ENCODE peak calls at places on chromosomes 6 and 20, in ten cellular contexts. V, R, F, E, T, A, U, N, B and P are unnamed samples. For H3K27me3 and H3K36me3, the result is how much of the 10 kb centered on the place peaks cover.

GRCh38 chr6:121826156-121826810 is 390.8 kb downstream of the GJA1 start:
- DNase-seq in V (peak), R (no peak), F (no peak), E (peak), T (peak), A (peak), U (no peak), N (peak), B (no peak), P (no peak)

GRCh38 chr6:166435574-166435973 is 52.8 kb upstream of the MPC1 start:
- DNase-seq in V (no peak), R (peak), F (no peak), E (no peak), T (no peak), A (no peak), U (peak), N (no peak), B (peak), P (no peak)

GRCh38 chr6:100803264-100803663 is 77.9 kb downstream of the ASCC3 start:
- DNase-seq in V (no peak), R (no peak), F (no peak), E (no peak), T (no peak), A (peak), U (no peak), N (no peak), B (no peak), P (no peak)

GRCh38 chr6:125104425-125104824 is 49.1 kb upstream of the TPD52L1 start:
- DNase-seq in V (peak), R (no peak), F (no peak), E (no peak), T (peak), A (no peak), U (no peak), N (peak), B (no peak), P (no peak)

GRCh38 chr6:42404494-42404893 is 47.2 kb downstream of the TRERF1 start:
- DNase-seq in V (peak), R (no peak), F (peak), E (peak), T (peak), A (peak), U (peak), N (peak), B (no peak), P (no peak)

GRCh38 chr20:4987130-4987529 is 14.2 kb downstream of the SLC23A2 start:
- DNase-seq in V (no peak), R (no peak), F (no peak), E (no peak), T (no peak), A (no peak), U (no peak), N (no peak), B (no peak), P (no peak)

GRCh38 chr6:106666290-106667021 is 37.1 kb downstream of the QRSL1 start:
- DNase-seq in V (no peak), R (no peak), F (peak), E (no peak), T (no peak), A (no peak), U (peak), N (no peak), B (no peak), P (peak)

GRCh38 chr20:40286991-40287531 is 402.0 kb downstream of the MAFB start:
- DNase-seq in V (peak), R (no peak), F (no peak), E (peak), T (peak), A (no peak), U (peak), N (no peak), B (peak), P (no peak)

GRCh38 chr6:33192105-33192646 is at the start of gene COL11A2:
- DNase-seq in V (no peak), R (no peak), F (peak), E (no peak), T (no peak), A (no peak), U (no peak), N (no peak), B (no peak), P (no peak)

GRCh38 chr6:50815436-50816114 is 3.1 kb upstream of the TFAP2B start:
- DNase-seq in V (peak), R (no peak), F (no peak), E (no peak), T (peak), A (peak), U (no peak), N (no peak), B (no peak), P (no peak)

GRCh38 chr6:20409427-20409971 is 7.8 kb downstream of the E2F3 start:
- DNase-seq in V (no peak), R (peak), F (no peak), E (no peak), T (peak), A (no peak), U (peak), N (no peak), B (no peak), P (peak)

GRCh38 chr6:148392611-148393160 is 50.0 kb downstream of the SASH1 start:
- DNase-seq in V (peak), R (no peak), F (no peak), E (no peak), T (peak), A (no peak), U (no peak), N (peak), B (no peak), P (no peak)

GRCh38 chr20:64119681-64120341 is 12.4 kb upstream of the NPBWR2 start:
- DNase-seq in V (peak), R (no peak), F (peak), E (no peak), T (no peak), A (no peak), U (peak), N (no peak), B (no peak), P (peak)
- H3K27me3 ChIP-seq in V (under half), R (under half), F (under half), E (under half), T (half or more), A (under half), U (under half), N (under half), B (under half), P (under half)

GRCh38 chr20:35739294-35740163 is 2.5 kb downstream of the RBM39 start:
- DNase-seq in V (peak), R (peak), F (no peak), E (peak), T (peak), A (peak), U (no peak), N (peak), B (no peak), P (no peak)

GRCh38 chr20:35735828-35736470 is 6.1 kb downstream of the RBM39 start:
- DNase-seq in V (no peak), R (no peak), F (no peak), E (no peak), T (peak), A (no peak), U (no peak), N (no peak), B (no peak), P (no peak)

GRCh38 chr20:35734777-35735649 is 7.0 kb downstream of the RBM39 start:
- DNase-seq in V (no peak), R (no peak), F (no peak), E (no peak), T (no peak), A (no peak), U (no peak), N (no peak), B (no peak), P (no peak)

GRCh38 chr20:35738410-35739179 is 3.5 kb downstream of the RBM39 start:
- DNase-seq in V (no peak), R (no peak), F (no peak), E (no peak), T (no peak), A (no peak), U (no peak), N (no peak), B (no peak), P (no peak)

DNA sequence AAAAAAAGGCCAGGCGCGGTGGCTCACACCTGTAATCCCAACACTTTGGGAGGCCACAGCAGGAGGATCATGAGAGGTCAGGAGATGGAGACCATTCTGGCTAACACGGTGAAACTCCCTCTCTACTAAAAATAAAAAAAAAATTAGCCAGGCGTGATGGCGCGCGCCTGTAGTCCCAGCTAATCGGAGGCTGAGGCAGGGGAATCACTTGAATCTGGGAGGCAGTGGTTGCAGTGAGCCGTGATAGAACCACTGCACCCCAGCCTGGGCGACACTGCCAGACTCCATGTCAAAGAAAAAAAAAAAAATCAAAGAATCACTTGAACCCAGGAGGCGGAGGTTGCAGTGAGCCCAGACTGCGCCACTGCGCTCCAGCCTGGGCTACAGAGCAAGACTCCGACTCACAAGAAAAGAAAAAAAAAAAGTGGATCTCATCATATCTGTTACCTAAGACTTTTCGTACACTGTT is 4.2 kb downstream of the RBM39 start:
- DNase-seq in V (no peak), R (no peak), F (no peak), E (no peak), T (no peak), A (no peak), U (no peak), N (no peak), B (no peak), P (no peak)
- H3K4me3 ChIP-seq in V (no peak), R (peak), F (no peak), E (no peak), T (peak), A (peak), U (no peak), N (no peak), B (no peak), P (no peak)

DNA sequence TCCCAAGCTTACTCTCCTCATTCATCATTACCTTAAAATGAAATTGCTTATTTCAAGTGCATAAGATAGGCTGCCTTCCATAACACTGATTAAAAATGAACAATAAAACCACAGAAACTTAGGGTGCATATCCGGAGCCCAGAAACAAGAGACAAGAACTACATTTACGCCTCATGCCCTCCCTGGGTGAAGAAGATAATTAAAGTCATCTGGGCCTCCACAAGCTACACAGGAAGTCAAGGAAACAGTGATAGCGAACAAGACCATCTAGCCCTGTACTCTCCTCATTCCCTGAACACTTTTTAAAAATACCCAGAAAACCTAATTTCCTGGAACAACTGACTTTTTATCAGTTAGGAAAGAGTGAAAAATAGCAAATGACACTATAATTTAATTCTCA is 6.3 kb downstream of the SOD2 start:
- DNase-seq in V (no peak), R (no peak), F (no peak), E (no peak), T (no peak), A (no peak), U (no peak), N (no peak), B (no peak), P (no peak)
- H3K36me3 ChIP-seq in V (under half), R (half or more), F (under half), E (under half), T (half or more), A (under half), U (half or more), N (under half), B (half or more), P (under half)

GRCh38 chr6:169938731-169939130 is 187.3 kb downstream of the ERMARD start:
- DNase-seq in V (no peak), R (no peak), F (no peak), E (no peak), T (no peak), A (no peak), U (no peak), N (no peak), B (no peak), P (no peak)

GRCh38 chr6:169936355-169936975 is 185.0 kb downstream of the ERMARD start:
- DNase-seq in V (no peak), R (no peak), F (peak), E (no peak), T (no peak), A (no peak), U (no peak), N (no peak), B (no peak), P (no peak)

GRCh38 chr6:169937389-169938261 is 186.2 kb downstream of the ERMARD start:
- DNase-seq in V (no peak), R (no peak), F (peak), E (no peak), T (no peak), A (no peak), U (no peak), N (no peak), B (no peak), P (no peak)

GRCh38 chr6:169939554-169940164 is 188.2 kb downstream of the ERMARD start:
- DNase-seq in V (no peak), R (no peak), F (peak), E (no peak), T (no peak), A (no peak), U (no peak), N (no peak), B (no peak), P (no peak)

DNA sequence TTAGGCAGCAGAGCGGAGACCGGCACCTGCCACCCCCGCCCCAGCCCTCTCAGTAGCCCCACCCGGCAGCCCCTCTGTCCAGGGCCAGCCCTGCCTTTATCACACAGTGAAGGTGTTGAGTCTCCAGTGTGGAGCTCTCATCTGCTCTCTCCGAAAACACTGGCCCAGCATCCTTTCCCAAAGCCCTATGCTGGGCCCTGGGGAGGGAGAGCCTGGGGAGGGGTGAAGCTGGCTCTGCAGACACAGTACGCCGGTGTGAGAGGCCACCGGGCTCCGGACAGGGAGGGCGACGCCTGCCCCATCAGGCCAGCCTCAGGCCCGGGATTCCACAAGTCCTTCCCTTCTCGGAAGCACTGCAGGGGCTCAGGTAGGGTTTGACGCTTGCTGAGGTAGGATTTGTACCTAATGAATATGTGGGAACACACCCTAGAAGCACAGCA is 186.9 kb downstream of the ERMARD start:
- DNase-seq in V (no peak), R (no peak), F (peak), E (no peak), T (no peak), A (no peak), U (no peak), N (no peak), B (no peak), P (no peak)
- H3K27me3 ChIP-seq in V (under half), R (under half), F (under half), E (under half), T (under half), A (under half), U (under half), N (under half), B (half or more), P (under half)

DNA sequence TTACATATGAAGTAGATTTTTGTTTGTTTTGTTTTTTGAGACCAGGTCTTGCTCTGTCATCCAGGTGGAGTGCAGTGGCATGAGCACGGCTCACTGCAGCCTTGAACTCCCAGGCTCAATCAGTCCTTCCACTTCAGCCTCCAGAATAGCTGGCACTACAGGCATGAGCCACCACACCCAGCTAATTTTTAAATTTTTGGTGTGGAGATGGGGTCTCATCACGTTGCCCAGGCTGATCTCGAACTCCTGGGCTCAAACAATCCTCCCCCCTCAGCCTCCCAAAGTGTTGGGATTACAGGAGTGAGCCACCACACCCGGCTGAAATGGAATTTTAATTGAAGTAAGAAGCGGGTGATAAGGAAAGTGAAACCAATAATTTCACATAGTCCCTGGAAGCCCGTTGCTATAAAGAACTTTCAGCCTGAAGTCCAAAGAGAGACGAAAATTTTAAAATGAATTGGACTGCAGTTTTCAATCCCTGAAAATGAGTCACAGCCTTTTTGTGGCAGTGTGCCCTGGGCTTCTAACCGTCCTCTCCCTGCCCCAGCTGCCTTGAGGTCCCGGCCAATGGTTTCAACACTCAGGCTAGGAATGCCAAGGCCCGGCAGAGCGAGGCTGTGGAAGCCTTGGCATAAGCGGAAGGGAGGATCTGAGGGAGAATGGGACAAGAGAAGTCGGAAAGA is 757 bp downstream of the RAET1E start:
- DNase-seq in V (peak), R (no peak), F (no peak), E (peak), T (peak), A (peak), U (peak), N (peak), B (peak), P (no peak)
- H3K4me3 ChIP-seq in V (peak), R (no peak), F (no peak), E (no peak), T (peak), A (peak), U (peak), N (peak), B (peak), P (no peak)

GRCh38 chr6:36491378-36491965 is 48.7 kb downstream of the KCTD20 start:
- DNase-seq in V (no peak), R (no peak), F (no peak), E (no peak), T (peak), A (no peak), U (no peak), N (peak), B (no peak), P (no peak)

GRCh38 chr6:36492621-36493020 is 49.8 kb downstream of the KCTD20 start:
- DNase-seq in V (no peak), R (no peak), F (no peak), E (no peak), T (no peak), A (no peak), U (no peak), N (no peak), B (no peak), P (no peak)

GRCh38 chr6:36495086-36495485 is 52.2 kb downstream of the STK38 start:
- DNase-seq in V (no peak), R (no peak), F (no peak), E (no peak), T (no peak), A (no peak), U (no peak), N (no peak), B (no peak), P (no peak)

GRCh38 chr6:36492092-36492491 is 49.3 kb downstream of the KCTD20 start:
- DNase-seq in V (no peak), R (no peak), F (no peak), E (peak), T (no peak), A (no peak), U (no peak), N (no peak), B (no peak), P (no peak)

DNA sequence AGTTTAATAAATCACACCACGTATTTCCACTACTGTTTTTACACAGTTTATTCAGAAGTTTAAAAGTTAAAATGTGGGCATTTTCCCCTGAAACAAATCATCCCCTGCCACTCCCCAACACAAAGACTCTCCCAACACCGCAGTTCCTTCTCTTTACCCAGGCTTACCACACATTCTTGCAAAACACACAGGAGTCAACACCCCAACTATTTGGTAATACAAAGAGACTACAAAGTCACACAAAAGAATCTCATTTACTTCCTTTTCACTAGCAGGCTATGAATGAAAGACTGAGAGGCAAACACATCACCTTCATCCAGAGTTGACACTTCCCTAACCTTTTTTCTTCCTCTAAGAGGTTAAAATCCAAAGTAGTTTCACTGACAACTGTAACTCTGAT is 51.1 kb downstream of the KCTD20 start:
- DNase-seq in V (no peak), R (no peak), F (no peak), E (no peak), T (peak), A (no peak), U (no peak), N (no peak), B (no peak), P (no peak)
- H3K36me3 ChIP-seq in V (under half), R (half or more), F (under half), E (under half), T (half or more), A (under half), U (half or more), N (under half), B (half or more), P (under half)

DNA sequence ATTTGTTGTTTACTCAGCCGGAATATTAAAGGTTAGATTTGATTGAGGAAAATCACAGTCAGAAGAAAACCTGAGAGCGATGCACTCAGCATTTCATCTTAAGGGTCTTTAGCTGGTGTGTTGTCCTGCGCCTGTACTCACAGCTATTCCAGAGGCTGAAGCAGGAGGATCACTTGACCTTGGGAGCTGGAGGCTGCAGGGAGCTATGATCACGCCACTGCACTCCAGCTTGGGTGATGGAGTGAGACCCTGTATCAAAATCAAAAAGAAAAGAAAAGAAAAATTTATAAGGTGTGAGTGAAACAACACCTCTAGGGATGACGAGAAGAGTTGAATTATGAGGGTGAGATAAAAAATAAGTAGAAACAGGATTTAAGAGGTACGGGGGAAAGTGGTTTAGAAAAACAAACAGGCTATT is 165.0 kb downstream of the TRIM27 start:
- DNase-seq in V (no peak), R (no peak), F (no peak), E (no peak), T (no peak), A (no peak), U (no peak), N (no peak), B (no peak), P (no peak)
- H3K27me3 ChIP-seq in V (under half), R (under half), F (under half), E (under half), T (under half), A (under half), U (under half), N (under half), B (under half), P (under half)

DNA sequence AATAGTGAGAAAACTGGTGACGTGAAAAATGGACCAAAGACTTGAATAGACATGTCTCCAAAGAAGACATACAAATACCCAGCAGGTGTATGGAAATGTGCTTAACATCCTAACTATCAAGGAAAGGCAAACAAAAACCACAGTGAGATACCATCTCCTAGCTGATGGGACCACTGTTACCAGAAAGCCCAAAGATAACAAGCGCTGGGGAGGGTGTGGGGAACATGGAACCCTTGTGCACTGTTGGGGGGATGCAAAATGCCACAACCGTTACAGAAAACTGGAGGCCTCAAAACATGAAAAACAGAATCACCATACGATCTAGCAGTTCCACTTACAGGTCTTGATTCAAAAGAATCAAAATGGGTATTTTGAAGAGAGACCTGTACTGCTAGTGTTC is 19.8 kb upstream of the RBM38 start:
- DNase-seq in V (no peak), R (no peak), F (no peak), E (no peak), T (no peak), A (no peak), U (no peak), N (no peak), B (no peak), P (no peak)
- H3K4me3 ChIP-seq in V (no peak), R (no peak), F (no peak), E (no peak), T (no peak), A (no peak), U (no peak), N (no peak), B (no peak), P (no peak)

GRCh38 chr6:53899512-53899911 is 104.7 kb downstream of the LRRC1 start:
- DNase-seq in V (no peak), R (no peak), F (no peak), E (no peak), T (no peak), A (no peak), U (no peak), N (no peak), B (no peak), P (no peak)
- H3K36me3 ChIP-seq in V (under half), R (under half), F (under half), E (under half), T (under half), A (under half), U (half or more), N (under half), B (under half), P (under half)